ENCODE peak calls at places on chromosomes 4 and X, in four cellular contexts. H, J, Z and L are unnamed samples. For H3K36me3, the result is how much of the 10 kb centered on the place peaks cover.

GRCh38 chrX:150934453-150934852 is 36.0 kb upstream of the CD99L2 start:
- DNase-seq in H (peak), J (peak), Z (no peak), L (peak)

GRCh38 chr4:102761902-102762301 is 1.1 kb upstream of the MANBA start:
- DNase-seq in H (no peak), J (no peak), Z (no peak), L (no peak)

GRCh38 chrX:72366746-72367145 is 61.0 kb upstream of the CITED1 start:
- DNase-seq in H (no peak), J (no peak), Z (no peak), L (no peak)

GRCh38 chr4:80006935-80007744 is 65.9 kb downstream of the ANTXR2 start:
- DNase-seq in H (no peak), J (peak), Z (no peak), L (peak)

GRCh38 chr4:89482248-89482647 is 174.6 kb upstream of the GPRIN3 start:
- DNase-seq in H (peak), J (peak), Z (peak), L (peak)

GRCh38 chrX:107205770-107206696 is at the start of the genes DNAAF6 and NUP62CL:
- DNase-seq in H (peak), J (peak), Z (peak), L (peak)

GRCh38 chr4:52873861-52874343 is 11.8 kb downstream of the RASL11B start:
- DNase-seq in H (no peak), J (peak), Z (peak), L (no peak)

GRCh38 chr4:79107014-79107413 is 167.8 kb upstream of the PAQR3 start:
- DNase-seq in H (no peak), J (no peak), Z (no peak), L (no peak)

GRCh38 chrX:12984629-12985303 is 9.9 kb downstream of the TMSB4X start:
- DNase-seq in H (peak), J (no peak), Z (no peak), L (peak)

GRCh38 chr4:69531251-69531650 is 35.5 kb upstream of the UGT2B4 start:
- DNase-seq in H (no peak), J (no peak), Z (no peak), L (no peak)

GRCh38 chr4:154928640-154929257 is 147.7 kb downstream of the RBM46 start:
- DNase-seq in H (peak), J (peak), Z (peak), L (peak)

GRCh38 chr4:55437356-55437796 is 41.6 kb downstream of the TMEM165 start:
- DNase-seq in H (peak), J (no peak), Z (no peak), L (no peak)

GRCh38 chr4:92305148-92305877 is 1.5 kb downstream of the GRID2 start:
- DNase-seq in H (peak), J (peak), Z (peak), L (peak)

GRCh38 chr4:150337709-150338108 is 244.2 kb upstream of the MAB21L2 start:
- DNase-seq in H (no peak), J (no peak), Z (no peak), L (peak)

GRCh38 chrX:36334508-36335015 is 415.0 kb downstream of the CFAP47 start:
- DNase-seq in H (peak), J (no peak), Z (no peak), L (no peak)

GRCh38 chr4:24796632-24797031 is 1.3 kb downstream of the SOD3 start:
- DNase-seq in H (no peak), J (no peak), Z (no peak), L (peak)

GRCh38 chr4:21543514-21543913 is 405.1 kb downstream of the KCNIP4 start:
- DNase-seq in H (no peak), J (no peak), Z (peak), L (no peak)

GRCh38 chr4:47551682-47552081 is 66.6 kb downstream of the ATP10D start:
- DNase-seq in H (peak), J (no peak), Z (no peak), L (no peak)

GRCh38 chr4:147388016-147388415 is 92.9 kb upstream of the EDNRA start:
- DNase-seq in H (no peak), J (no peak), Z (no peak), L (no peak)

GRCh38 chrX:109709129-109709631 is 23.9 kb downstream of the ACSL4 start:
- DNase-seq in H (peak), J (peak), Z (no peak), L (peak)

GRCh38 chrX:45110494-45110893 is 90.2 kb downstream of the DIPK2B start:
- DNase-seq in H (no peak), J (no peak), Z (no peak), L (no peak)

GRCh38 chr4:683982-684571 is 4.9 kb downstream of the SLC49A3 start:
- DNase-seq in H (peak), J (peak), Z (peak), L (peak)

GRCh38 chr4:139669335-139669734 is 3.7 kb downstream of the MGST2 start:
- DNase-seq in H (no peak), J (no peak), Z (no peak), L (no peak)

GRCh38 chr4:101835121-101835904 is 44.8 kb downstream of the BANK1 start:
- DNase-seq in H (peak), J (no peak), Z (no peak), L (peak)

GRCh38 chr4:121736735-121737351 is 28.1 kb downstream of the SMIM43 start:
- DNase-seq in H (peak), J (peak), Z (no peak), L (peak)

GRCh38 chr4:75561789-75562188 is 5.9 kb downstream of the ODAPH start:
- DNase-seq in H (peak), J (peak), Z (peak), L (no peak)

GRCh38 chrX:109536439-109537323 is at the start of gene NXT2:
- DNase-seq in H (peak), J (peak), Z (peak), L (peak)

GRCh38 chr4:86891785-86892638 is at the start of gene C4orf36:
- DNase-seq in H (peak), J (peak), Z (peak), L (peak)

GRCh38 chr4:1480720-1481119 is 74.5 kb upstream of the NKX1-1 start:
- DNase-seq in H (no peak), J (no peak), Z (no peak), L (no peak)

GRCh38 chr4:16161866-16162408 is 64.3 kb downstream of the TAPT1 start:
- DNase-seq in H (no peak), J (no peak), Z (no peak), L (no peak)

GRCh38 chrX:73964607-73965006 is 339.4 kb upstream of the ZCCHC13 start:
- DNase-seq in H (no peak), J (no peak), Z (no peak), L (no peak)

GRCh38 chrX:72158773-72159172 is 22.8 kb upstream of the PIN4 start:
- DNase-seq in H (no peak), J (no peak), Z (no peak), L (no peak)

DNA sequence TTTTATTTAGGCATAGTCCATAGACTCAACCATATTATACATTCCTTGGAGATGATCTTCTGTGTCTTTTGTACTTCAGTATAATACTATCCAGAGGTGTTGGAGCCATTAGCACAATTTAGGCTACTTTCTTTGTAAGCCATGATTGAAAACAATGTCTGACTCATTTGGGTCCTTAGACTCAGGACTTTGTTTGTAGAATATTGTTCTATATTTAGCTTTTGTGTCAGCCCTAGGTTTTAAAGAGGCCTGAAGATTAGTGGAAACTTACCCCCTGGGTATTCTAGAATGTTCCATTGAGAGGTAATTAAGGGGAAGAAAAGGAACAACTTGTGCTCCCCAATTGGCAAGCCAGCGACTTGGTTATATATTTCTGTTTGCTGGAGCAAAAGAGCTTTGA is 145.2 kb upstream of the SCML1 start:
- DNase-seq in H (peak), J (no peak), Z (no peak), L (peak)
- H3K9ac ChIP-seq in H (peak), J (no peak), Z (no peak), L (peak)

DNA sequence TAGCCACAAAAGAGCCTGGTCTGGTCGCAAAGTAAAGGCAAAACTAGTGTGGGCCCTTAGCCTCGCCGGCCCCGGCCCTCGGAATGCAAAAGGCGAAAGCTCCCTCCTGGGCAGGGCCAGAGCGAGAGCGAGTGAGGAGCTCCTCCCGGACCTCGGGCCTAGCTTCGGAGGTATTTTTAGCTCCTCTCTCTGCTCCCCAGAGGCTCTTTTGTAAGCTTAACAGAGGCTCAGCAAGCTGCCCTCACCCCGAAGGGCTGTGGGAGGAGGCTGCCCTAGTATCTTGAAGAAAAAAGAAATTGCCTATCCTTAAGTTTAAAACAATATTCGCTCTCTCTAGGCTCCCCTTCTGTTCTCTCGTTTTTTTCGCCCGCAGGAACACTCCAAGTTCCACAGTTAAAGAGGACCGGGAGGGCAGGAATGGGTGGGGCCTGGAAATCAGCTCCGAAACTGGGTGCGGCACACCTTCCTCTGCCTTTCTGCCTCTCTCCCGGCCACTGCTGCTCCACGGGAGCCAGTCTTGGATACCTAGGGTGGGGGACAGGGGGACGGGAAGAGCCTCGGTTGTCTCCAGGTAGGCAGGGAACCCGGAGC is 12.2 kb downstream of the HAND2 start:
- DNase-seq in H (no peak), J (peak), Z (no peak), L (no peak)
- H3K4me3 ChIP-seq in H (no peak), J (no peak), Z (no peak), L (no peak)

GRCh38 chr4:8238061-8238511 is 31.5 kb upstream of the HTRA3 start:
- DNase-seq in H (no peak), J (no peak), Z (no peak), L (peak)

GRCh38 chr4:8236141-8236919 is 33.2 kb upstream of the HTRA3 start:
- DNase-seq in H (no peak), J (no peak), Z (no peak), L (no peak)

GRCh38 chr4:8237256-8237989 is 32.1 kb upstream of the HTRA3 start:
- DNase-seq in H (no peak), J (no peak), Z (no peak), L (no peak)

GRCh38 chr4:8235686-8236085 is 33.9 kb upstream of the HTRA3 start:
- DNase-seq in H (no peak), J (no peak), Z (no peak), L (no peak)

GRCh38 chr4:8236920-8237195 is 32.7 kb upstream of the HTRA3 start:
- DNase-seq in H (no peak), J (no peak), Z (no peak), L (no peak)
- H3K36me3 ChIP-seq in H (under half), J (under half), Z (under half), L (under half)

GRCh38 chr4:41364871-41365270 is 108.1 kb downstream of the UCHL1 start:
- DNase-seq in H (no peak), J (no peak), Z (no peak), L (peak)

GRCh38 chr4:41363384-41363981 is 106.8 kb downstream of the UCHL1 start:
- DNase-seq in H (peak), J (peak), Z (no peak), L (peak)

GRCh38 chr4:41366911-41367517 is 110.3 kb downstream of the UCHL1 start:
- DNase-seq in H (no peak), J (no peak), Z (no peak), L (no peak)

GRCh38 chr4:41362647-41363383 is 106.1 kb downstream of the UCHL1 start:
- DNase-seq in H (no peak), J (peak), Z (peak), L (no peak)

DNA sequence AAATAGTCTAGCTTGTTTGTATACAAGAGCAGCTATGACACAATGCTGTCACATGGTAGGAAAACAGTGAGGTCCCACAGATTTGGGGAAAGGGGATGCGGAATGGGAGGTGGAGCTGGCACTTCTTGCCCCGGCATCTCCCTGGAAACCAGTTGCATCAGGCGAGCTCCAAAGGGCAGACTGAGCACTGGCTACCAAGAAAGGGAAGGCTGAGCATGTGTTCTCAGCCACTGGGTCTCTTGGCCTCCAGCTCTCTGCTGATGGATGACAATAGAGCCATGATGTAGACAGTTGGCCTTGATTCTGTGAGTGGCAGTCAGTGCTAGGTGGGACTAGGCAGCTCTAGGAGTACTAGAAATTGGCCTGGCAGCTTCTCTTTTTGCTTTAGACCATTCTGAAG is 109.0 kb downstream of the UCHL1 start:
- DNase-seq in H (no peak), J (no peak), Z (no peak), L (no peak)
- H3K9ac ChIP-seq in H (no peak), J (no peak), Z (no peak), L (no peak)

GRCh38 chrX:49117597-49117996 is 5.9 kb downstream of the GPKOW start:
- DNase-seq in H (no peak), J (no peak), Z (no peak), L (no peak)
- H3K4me3 ChIP-seq in H (no peak), J (no peak), Z (no peak), L (no peak)

GRCh38 chr4:5689065-5689464 is 19.3 kb downstream of the EVC2 start:
- DNase-seq in H (no peak), J (no peak), Z (no peak), L (no peak)

GRCh38 chr4:5696341-5696740 is 12.0 kb downstream of the EVC2 start:
- DNase-seq in H (no peak), J (no peak), Z (no peak), L (no peak)

GRCh38 chr4:5686338-5686737 is 22.0 kb downstream of the EVC2 start:
- DNase-seq in H (no peak), J (no peak), Z (no peak), L (no peak)

GRCh38 chr4:5693871-5694270 is 14.5 kb downstream of the EVC2 start:
- DNase-seq in H (no peak), J (no peak), Z (no peak), L (no peak)

GRCh38 chr4:5691491-5692132 is 16.7 kb downstream of the EVC2 start:
- DNase-seq in H (no peak), J (no peak), Z (no peak), L (no peak)
- H3K36me3 ChIP-seq in H (under half), J (under half), Z (half or more), L (half or more)

DNA sequence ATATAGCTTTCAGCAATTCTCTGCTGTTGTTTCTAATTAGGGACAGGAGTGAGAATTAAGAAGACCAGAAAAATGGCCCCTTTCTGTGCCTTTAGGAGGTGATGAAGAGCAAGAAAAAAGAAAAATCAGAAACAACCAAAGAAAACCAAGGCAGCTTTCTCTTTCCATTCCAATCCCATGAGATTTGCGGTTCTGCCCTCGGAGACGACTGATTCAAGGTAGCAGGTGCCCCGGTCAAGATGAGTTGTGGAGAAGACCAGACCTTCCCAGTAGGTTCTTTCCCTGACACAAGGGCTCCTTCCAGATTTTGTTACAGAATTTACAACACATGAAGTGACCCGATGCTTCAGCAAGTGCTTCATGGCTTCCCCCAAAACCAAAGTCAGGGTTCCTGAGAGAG is 21.9 kb downstream of the TLR10 start:
- DNase-seq in H (no peak), J (no peak), Z (no peak), L (no peak)
- H3K9ac ChIP-seq in H (no peak), J (no peak), Z (no peak), L (no peak)